ENCODE peak calls at places on chromosomes 12 and 14, in six cellular contexts. Q is HFF-Myc; Y is ovary; L is OCI-LY7; P is progenitor cell of endocrine pancreas; B is CD8-positive, alpha-beta T cell. D is an unnamed sample.

GRCh38 chr12:46490635-46491034 is 118.1 kb upstream of the SLC38A2 start:
- DNase-seq in P (no peak), L (no peak), Q (no peak), Y (no peak), B (no peak), D (no peak)

GRCh38 chr14:36091096-36091495 is 85.4 kb downstream of the PTCSC3 start:
- DNase-seq in L (no peak), B (no peak), P (no peak), Q (peak), Y (no peak), D (no peak)

GRCh38 chr12:124379938-124380754 is 85.3 kb downstream of the RFLNA start:
- DNase-seq in L (no peak), P (no peak), B (no peak), Y (peak), Q (no peak), D (no peak)

GRCh38 chr12:16600525-16600924 is 5.4 kb downstream of the LMO3 start:
- DNase-seq in Y (no peak), Q (no peak), B (no peak), P (no peak), L (no peak), D (no peak)

GRCh38 chr12:1644523-1645438 is 15.8 kb downstream of the WNT5B start:
- DNase-seq in Q (peak), P (no peak), Y (peak), B (no peak), L (no peak), D (peak)

GRCh38 chr12:31662176-31662849 is 2.8 kb downstream of the ETFBKMT start:
- DNase-seq in P (no peak), L (no peak), B (no peak), Y (no peak), Q (no peak), D (no peak)

GRCh38 chr12:181921-182320 is 32.0 kb downstream of the SLC6A12 start:
- DNase-seq in Q (no peak), P (no peak), B (no peak), Y (no peak), L (no peak), D (no peak)

GRCh38 chr12:42468853-42469252 is 120.7 kb downstream of the PRICKLE1 start:
- DNase-seq in L (peak), B (no peak), P (no peak), Y (no peak), Q (no peak), D (no peak)

GRCh38 chr14:49622022-49622607 is 1.5 kb downstream of the MGAT2 start:
- DNase-seq in Y (no peak), Q (no peak), B (no peak), L (no peak), P (no peak), D (no peak)

GRCh38 chr12:62802981-62803380 is 132.0 kb downstream of the PPM1H start:
- DNase-seq in P (no peak), Q (no peak), B (no peak), L (no peak), Y (no peak), D (no peak)

GRCh38 chr12:14416658-14417057 is 51.2 kb downstream of the ATF7IP start:
- DNase-seq in Y (no peak), L (peak), B (no peak), P (no peak), Q (peak), D (no peak)

GRCh38 chr12:29301114-29301513 is 79.9 kb downstream of the ERGIC2 start:
- DNase-seq in L (no peak), Y (no peak), Q (no peak), P (no peak), B (no peak), D (no peak)

GRCh38 chr12:68335462-68335861 is 3.3 kb upstream of the MDM1 start:
- DNase-seq in L (no peak), Q (no peak), B (no peak), Y (no peak), P (no peak), D (no peak)

GRCh38 chr14:51852541-51852940 is 7.9 kb upstream of the GNG2 start:
- DNase-seq in P (no peak), Y (no peak), B (no peak), L (no peak), Q (no peak), D (no peak)

GRCh38 chr12:10339441-10339840 is 31.8 kb downstream of the KLRD1 start:
- DNase-seq in Q (no peak), B (no peak), P (no peak), Y (no peak), L (no peak), D (no peak)

GRCh38 chr12:16920451-16920850 is 314.5 kb upstream of the LMO3 start:
- DNase-seq in B (no peak), L (no peak), Q (no peak), Y (no peak), P (no peak), D (no peak)

GRCh38 chr14:57329833-57330232 is 60.6 kb upstream of the NAA30 start:
- DNase-seq in B (no peak), L (no peak), P (no peak), Y (no peak), Q (no peak), D (no peak)

GRCh38 chr12:78088391-78088832 is 257.7 kb downstream of the NAV3 start:
- DNase-seq in Q (no peak), Y (no peak), B (no peak), P (no peak), L (peak), D (no peak)

GRCh38 chr12:89574736-89575208 is 48.9 kb upstream of the POC1B start:
- DNase-seq in Q (peak), Y (peak), B (no peak), P (no peak), L (peak), D (no peak)

GRCh38 chr12:63348544-63348943 is 197.5 kb upstream of the AVPR1A start:
- DNase-seq in Q (no peak), B (no peak), L (no peak), P (no peak), Y (no peak), D (no peak)

GRCh38 chr14:105470163-105470811 is 4.3 kb upstream of the CRIP2 start:
- DNase-seq in P (no peak), L (no peak), B (no peak), Q (no peak), Y (no peak), D (no peak)

GRCh38 chr12:53244337-53244736 is 12.3 kb upstream of the RARG start:
- DNase-seq in Y (no peak), L (no peak), B (no peak), P (no peak), Q (no peak), D (no peak)

GRCh38 chr14:103597623-103598372 is 31.2 kb upstream of the KLC1 start:
- DNase-seq in B (no peak), L (no peak), P (no peak), Y (no peak), Q (peak), D (no peak)

GRCh38 chr14:39368261-39368959 is 63.8 kb downstream of the FBXO33 start:
- DNase-seq in Y (peak), L (peak), P (peak), B (no peak), Q (peak), D (peak)

GRCh38 chr14:95524706-95525512 is 8.5 kb upstream of the SYNE3 start:
- DNase-seq in P (no peak), B (no peak), L (no peak), Q (no peak), Y (no peak), D (no peak)

GRCh38 chr14:89720741-89721315 is 233.7 kb downstream of the EFCAB11 start:
- DNase-seq in Q (no peak), P (no peak), L (peak), B (peak), Y (no peak), D (no peak)

GRCh38 chr14:63544641-63545234 is 1.6 kb upstream of the PPP2R5E start:
- DNase-seq in B (no peak), Q (no peak), Y (no peak), L (peak), P (no peak), D (no peak)

GRCh38 chr12:110726018-110726417 is 16.7 kb downstream of the PPP1CC start:
- DNase-seq in L (no peak), Y (no peak), P (no peak), B (no peak), Q (no peak), D (no peak)

GRCh38 chr12:104276192-104277131 is 27.1 kb upstream of the EID3 start:
- DNase-seq in Q (no peak), B (no peak), L (peak), P (no peak), Y (no peak), D (no peak)

GRCh38 chr14:54471641-54472040 is 17.1 kb downstream of the GMFB start:
- DNase-seq in L (no peak), Y (no peak), P (no peak), Q (no peak), B (no peak), D (no peak)

GRCh38 chr12:114136656-114137055 is 170.5 kb upstream of the RBM19 start:
- DNase-seq in L (no peak), B (no peak), Y (no peak), P (no peak), Q (peak), D (no peak)

GRCh38 chr12:5085896-5086295 is 42.2 kb downstream of the KCNA5 start:
- DNase-seq in B (no peak), P (no peak), L (no peak), Y (no peak), Q (peak), D (no peak)

GRCh38 chr12:64385468-64385867 is 5.1 kb downstream of the C12orf56 start:
- DNase-seq in Q (no peak), Y (no peak), P (no peak), B (no peak), L (no peak), D (no peak)

GRCh38 chr14:49623941-49624806 is 3.6 kb downstream of the MGAT2 start:
- DNase-seq in B (no peak), P (no peak), Q (no peak), Y (no peak), L (peak), D (no peak)

GRCh38 chr12:11954181-11954580 is 116.6 kb upstream of the BCL2L14 start:
- DNase-seq in Q (no peak), P (no peak), B (no peak), Y (no peak), L (peak), D (no peak)

GRCh38 chr14:49306152-49306751 is 279.9 kb downstream of the RPS29 start:
- DNase-seq in Q (no peak), P (no peak), L (peak), B (no peak), Y (no peak), D (no peak)

GRCh38 chr12:15534870-15535269 is 212.6 kb downstream of the PTPRO start:
- DNase-seq in B (no peak), Y (no peak), Q (no peak), L (no peak), P (no peak), D (no peak)

GRCh38 chr12:15534322-15534721 is 212.0 kb downstream of the PTPRO start:
- DNase-seq in L (peak), B (no peak), Q (no peak), Y (no peak), P (no peak), D (no peak)

GRCh38 chr12:15535287-15535895 is 213.1 kb downstream of the PTPRO start:
- DNase-seq in L (no peak), Q (no peak), P (no peak), B (no peak), Y (no peak), D (no peak)

GRCh38 chr12:15530361-15530760 is 208.1 kb downstream of the PTPRO start:
- DNase-seq in L (no peak), Q (no peak), Y (no peak), B (no peak), P (no peak), D (no peak)

DNA sequence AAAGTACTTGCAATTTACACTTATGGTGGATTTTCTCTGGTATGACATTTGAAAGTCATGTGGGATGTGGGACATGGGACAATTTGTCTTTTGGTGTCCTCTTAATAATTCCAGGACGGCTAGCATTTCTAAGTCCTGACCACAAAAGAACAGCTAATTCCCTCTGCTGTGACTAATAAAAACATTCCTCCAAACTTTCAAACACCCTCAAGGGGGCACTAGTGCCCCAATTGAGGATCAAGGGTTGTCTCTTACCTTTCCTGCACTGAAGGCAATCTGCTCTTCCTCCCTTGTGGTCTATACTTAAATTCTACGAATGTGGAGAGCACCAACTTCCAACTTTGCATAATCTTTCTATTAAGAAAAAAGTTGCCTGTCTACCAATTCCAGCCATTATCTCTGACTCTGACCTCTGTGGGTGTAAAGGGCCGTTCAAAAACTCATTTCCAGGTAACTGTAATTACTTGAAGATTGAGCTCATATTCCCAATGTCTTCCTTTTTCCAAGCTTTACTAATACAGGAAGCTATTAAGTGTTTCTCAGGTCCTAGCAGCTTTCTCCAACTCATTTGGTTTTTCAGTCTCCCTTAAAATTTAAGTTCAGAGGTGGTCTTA is 210.2 kb downstream of the PTPRO start:
- DNase-seq in Y (peak), Q (peak), L (peak), P (no peak), B (peak), D (no peak)
- TF ChIP-seq CTCF in Y (no peak), Q (peak), L (peak), P (peak), B (peak), D (peak)

GRCh38 chr14:76918176-76918750 is 92.1 kb downstream of the LRRC74A start:
- DNase-seq in Y (peak), Q (no peak), L (no peak), B (no peak), P (no peak), D (no peak)
- TF ChIP-seq CTCF in Y (no peak), Q (no peak), L (no peak), B (no peak), P (no peak), D (no peak)

GRCh38 chr12:96985515-96986362 is 78.7 kb downstream of the NEDD1 start:
- DNase-seq in Q (no peak), B (peak), L (peak), P (peak), Y (no peak), D (peak)

GRCh38 chr12:96988919-96989318 is 81.9 kb downstream of the NEDD1 start:
- DNase-seq in Q (no peak), P (no peak), Y (no peak), L (no peak), B (no peak), D (no peak)

GRCh38 chr12:96989916-96990315 is 82.9 kb downstream of the NEDD1 start:
- DNase-seq in B (no peak), Y (no peak), Q (no peak), L (peak), P (no peak), D (no peak)

GRCh38 chr12:96982671-96983070 is 75.6 kb downstream of the NEDD1 start:
- DNase-seq in B (no peak), L (no peak), Q (no peak), P (no peak), Y (no peak), D (no peak)

DNA sequence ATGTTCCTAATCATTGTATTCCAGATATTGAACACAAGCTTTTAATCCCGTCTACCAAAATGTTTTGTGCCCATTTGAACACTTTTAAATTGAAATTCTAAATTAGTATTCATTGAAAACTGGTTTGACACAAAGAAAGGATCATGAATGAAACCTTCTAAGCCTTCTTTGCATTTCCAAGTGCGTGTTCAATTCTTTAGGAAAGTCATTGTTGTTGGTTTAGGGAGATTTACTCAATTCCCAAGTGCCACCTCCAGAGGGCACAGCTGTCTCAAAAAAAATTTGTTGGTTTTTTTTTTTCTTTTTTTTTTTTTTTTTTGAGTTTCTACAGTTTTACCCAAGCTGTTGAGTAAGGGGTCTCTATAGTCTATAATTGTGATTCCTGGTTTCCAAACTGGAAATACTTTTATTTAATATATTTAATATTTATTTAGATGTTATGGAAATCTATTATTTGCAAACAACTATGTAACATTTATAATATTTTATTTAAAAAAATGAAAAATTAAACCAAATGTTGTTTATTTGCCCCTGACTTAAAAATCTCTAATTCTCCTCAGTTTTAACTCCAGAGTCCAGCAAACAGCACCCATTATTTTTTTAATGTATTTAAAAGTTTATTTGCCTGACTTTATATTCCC is 79.9 kb downstream of the NEDD1 start:
- DNase-seq in L (peak), P (no peak), B (no peak), Q (no peak), Y (no peak), D (no peak)
- TF ChIP-seq CTCF in L (peak), P (peak), B (peak), Q (peak), Y (no peak), D (peak)

GRCh38 chr12:56932867-56933266 is 1.3 kb downstream of the SDR9C7 start:
- DNase-seq in P (no peak), L (no peak), B (no peak), Y (no peak), Q (no peak), D (no peak)
- TF ChIP-seq CTCF in P (no peak), L (no peak), B (no peak), Y (no peak), Q (no peak), D (no peak)

DNA sequence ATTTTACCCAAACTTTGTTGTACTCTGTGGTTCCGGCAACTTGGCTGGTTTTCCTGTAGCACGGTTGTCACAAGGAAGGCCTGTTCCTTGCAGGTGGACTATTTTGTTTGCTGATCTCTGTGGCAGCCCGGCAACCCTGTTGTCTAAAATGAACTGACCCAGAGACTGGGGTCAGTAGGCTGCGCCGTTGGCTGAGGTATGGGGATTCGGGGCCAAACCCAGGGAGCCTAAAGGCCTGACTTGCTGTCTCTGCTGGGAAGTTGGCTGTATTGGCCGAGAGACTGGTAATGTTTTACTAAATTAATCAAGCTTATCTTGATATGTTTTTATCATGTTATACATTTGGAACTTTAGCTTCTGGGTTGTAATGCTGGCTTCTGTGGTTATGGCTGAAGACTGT is 13.8 kb downstream of the SMIM41 start:
- DNase-seq in B (no peak), P (no peak), Q (no peak), Y (no peak), L (no peak), D (no peak)
- TF ChIP-seq CTCF in B (no peak), P (no peak), Q (no peak), Y (no peak), L (no peak), D (no peak)

D was measured in glutamatergic neuron.